ENCODE peak calls at places on chromosomes 12 and 14, in nine cellular contexts. O is heart right ventricle; J is pancreas; T is tibial nerve; I is naive thymus-derived CD4-positive, alpha-beta T cell; W is tibial artery; V is CD8-positive, alpha-beta memory T cell; Q is suprapubic skin; A is PC-3. F is an unnamed sample.

GRCh38 chr12:120470150-120470817 is 736 bp upstream of the SRSF9 start:
- DNase-seq in O (no peak), J (no peak), T (no peak), I (no peak), W (no peak), V (no peak), Q (no peak), A (peak; percentile 14), F (peak; percentile 33)

GRCh38 chr12:42143401-42144173 is 1.1 kb downstream of the GXYLT1 start:
- DNase-seq in O (no peak), J (no peak), T (no peak), I (no peak), W (no peak), V (no peak), Q (no peak), A (peak; percentile 35), F (peak; percentile 44)

GRCh38 chr12:132095520-132096409 is 48.4 kb downstream of the DDX51 start:
- DNase-seq in O (no peak), J (no peak), T (no peak), I (peak; percentile 21), W (no peak), V (no peak), Q (no peak), A (no peak), F (no peak)

GRCh38 chr12:118494776-118495175 is 118.4 kb downstream of the SUDS3 start:
- DNase-seq in O (no peak), J (no peak), T (no peak), I (no peak), W (no peak), V (no peak), Q (no peak), A (no peak), F (no peak)

GRCh38 chr14:104895786-104896642 is 28.7 kb upstream of the PLD4 start:
- DNase-seq in O (peak; percentile 28), J (peak; percentile 94), T (no peak), I (no peak), W (no peak), V (no peak), Q (peak; percentile 75), A (no peak), F (no peak)

GRCh38 chr12:105773501-105773900 is 365.3 kb downstream of the NUAK1 start:
- DNase-seq in O (no peak), J (no peak), T (no peak), I (no peak), W (no peak), V (no peak), Q (no peak), A (no peak), F (peak; percentile 16)

GRCh38 chr14:79057333-79057732 is 887.2 kb downstream of the NRXN3 start:
- DNase-seq in O (no peak), J (no peak), T (no peak), I (no peak), W (no peak), V (no peak), Q (no peak), A (no peak), F (peak; percentile 14)

GRCh38 chr12:12008931-12009611 is 61.7 kb upstream of the BCL2L14 start:
- DNase-seq in O (no peak), J (no peak), T (no peak), I (peak; percentile 53), W (no peak), V (peak; percentile 69), Q (no peak), A (peak; percentile 88), F (peak; percentile 31)

GRCh38 chr12:14836336-14837210 is 6.8 kb downstream of the ART4 start:
- DNase-seq in O (no peak), J (no peak), T (no peak), I (no peak), W (peak; percentile 33), V (no peak), Q (no peak), A (peak; percentile 79), F (peak; percentile 95)

GRCh38 chr14:100584056-100585031 is 2.9 kb downstream of the BEGAIN start:
- DNase-seq in O (no peak), J (peak; percentile 31), T (no peak), I (no peak), W (no peak), V (peak; percentile 26), Q (no peak), A (no peak), F (no peak)

GRCh38 chr12:82876075-82876474 is 189.4 kb downstream of the TMTC2 start:
- DNase-seq in O (no peak), J (no peak), T (no peak), I (no peak), W (no peak), V (no peak), Q (no peak), A (no peak), F (no peak)

GRCh38 chr12:47946413-47947107 is 16.8 kb upstream of the TMEM106C start:
- DNase-seq in O (no peak), J (no peak), T (no peak), I (no peak), W (no peak), V (no peak), Q (no peak), A (peak; percentile 42), F (no peak)

GRCh38 chr12:22037952-22038351 is 8.1 kb upstream of the CMAS start:
- DNase-seq in O (no peak), J (no peak), T (no peak), I (no peak), W (no peak), V (no peak), Q (no peak), A (peak; percentile 46), F (peak; percentile 2)

GRCh38 chr14:89309670-89310177 is 107.3 kb downstream of the FOXN3 start:
- DNase-seq in O (no peak), J (no peak), T (no peak), I (no peak), W (no peak), V (no peak), Q (no peak), A (no peak), F (no peak)

GRCh38 chr14:89304972-89305703 is 111.9 kb downstream of the FOXN3 start:
- DNase-seq in O (no peak), J (no peak), T (no peak), I (peak; percentile 31), W (peak; percentile 63), V (no peak), Q (no peak), A (peak; percentile 77), F (peak; percentile 87)

GRCh38 chr14:89310211-89310610 is 106.8 kb downstream of the FOXN3 start:
- DNase-seq in O (no peak), J (no peak), T (no peak), I (no peak), W (no peak), V (no peak), Q (no peak), A (no peak), F (no peak)

GRCh38 chr14:89308232-89308959 is 108.6 kb downstream of the FOXN3 start:
- DNase-seq in O (no peak), J (no peak), T (no peak), I (no peak), W (no peak), V (no peak), Q (no peak), A (peak; percentile 25), F (peak; percentile 26)

GRCh38 chr14:89307409-89307808 is 109.6 kb downstream of the FOXN3 start:
- DNase-seq in O (no peak), J (no peak), T (no peak), I (no peak), W (no peak), V (no peak), Q (no peak), A (no peak), F (no peak)
- H3K4me1 ChIP-seq in O (peaks cover 63% of the 10 kb centered on the region), J (no peaks in the 10 kb centered on the region), T (peaks cover 41% of the 10 kb centered on the region), I (no peaks in the 10 kb centered on the region), W (peaks cover 25% of the 10 kb centered on the region), V (peaks cover 16% of the 10 kb centered on the region), Q (peaks cover 38% of the 10 kb centered on the region), A (peaks cover 40% of the 10 kb centered on the region), F (peaks cover 27% of the 10 kb centered on the region)

GRCh38 chr14:23430016-23430732 is 5.3 kb downstream of the MYH7 start:
- DNase-seq in O (peak; percentile 7), J (no peak), T (no peak), I (no peak), W (peak; percentile 11), V (no peak), Q (peak; percentile 41), A (no peak), F (no peak)
- H3K27ac ChIP-seq in O (peak overlapping the region; percentile 93), J (no peak overlapping the region), T (no peak overlapping the region), I (no peak overlapping the region), W (no peak overlapping the region), V (no peak overlapping the region), Q (no peak overlapping the region), A (no peak overlapping the region), F (no peak overlapping the region)

GRCh38 chr12:27334052-27334720 is 1.6 kb downstream of the BMAL2 start:
- DNase-seq in O (no peak), J (no peak), T (no peak), I (no peak), W (no peak), V (no peak), Q (no peak), A (peak; percentile 32), F (no peak)
- H3K4me1 ChIP-seq in O (peaks cover 13% of the 10 kb centered on the region), J (peaks cover 16% of the 10 kb centered on the region), T (peaks cover 9% of the 10 kb centered on the region), I (peaks cover 4% of the 10 kb centered on the region), W (peaks cover 17% of the 10 kb centered on the region), V (peaks cover 11% of the 10 kb centered on the region), Q (peaks cover 26% of the 10 kb centered on the region), A (peaks cover 76% of the 10 kb centered on the region), F (peaks cover 13% of the 10 kb centered on the region)

GRCh38 chr12:45273717-45274271 is 57.9 kb downstream of the ANO6 start:
- DNase-seq in O (no peak), J (no peak), T (peak; percentile 38), I (no peak), W (peak; percentile 71), V (no peak), Q (no peak), A (peak; percentile 92), F (peak; percentile 99)

GRCh38 chr12:45268672-45269406 is 52.9 kb downstream of the ANO6 start:
- DNase-seq in O (peak; percentile 73), J (peak; percentile 81), T (peak; percentile 67), I (no peak), W (peak; percentile 87), V (no peak), Q (peak; percentile 84), A (peak; percentile 95), F (peak; percentile 82)

GRCh38 chr12:45263587-45263986 is 47.7 kb downstream of the ANO6 start:
- DNase-seq in O (no peak), J (no peak), T (no peak), I (no peak), W (no peak), V (no peak), Q (no peak), A (no peak), F (no peak)

DNA sequence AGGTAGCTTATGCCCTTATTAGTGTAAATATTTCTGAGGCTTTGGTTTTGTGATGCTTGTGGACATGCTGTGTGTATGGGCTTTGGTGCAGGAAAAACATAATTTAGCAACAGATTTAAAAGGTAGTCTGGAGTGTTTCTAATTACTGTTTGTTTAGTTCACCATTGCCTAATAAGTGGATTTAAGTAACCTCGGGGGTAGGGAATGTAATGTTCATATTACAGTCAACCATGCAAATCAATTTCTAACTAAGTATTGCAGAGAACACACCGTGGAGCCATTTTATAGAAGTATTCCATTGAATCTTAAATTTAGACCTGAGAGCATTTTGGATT is 53.5 kb downstream of the ANO6 start:
- DNase-seq in O (no peak), J (no peak), T (no peak), I (no peak), W (no peak), V (no peak), Q (no peak), A (no peak), F (no peak)
- H3K27ac ChIP-seq in O (peak overlapping the region; percentile 36), J (peak overlapping the region; percentile 68), T (peak overlapping the region; percentile 10), I (no peak overlapping the region), W (peak overlapping the region; percentile 77), V (no peak overlapping the region), Q (no peak overlapping the region), A (peak overlapping the region; percentile 1), F (peak overlapping the region; percentile 13)